ENCODE peak calls at places on chromosomes 5 and 9, in six cellular contexts. H, N, X, E, G and B are unnamed samples.

GRCh38 chr9:33329996-33330395 is 39.7 kb downstream of the NFX1 start:
- DNase-seq in H (no peak), N (no peak), X (no peak), E (no peak), G (peak; percentile 83), B (no peak)

GRCh38 chr9:95074632-95075269 is 242.8 kb downstream of the FANCC start:
- DNase-seq in H (peak; percentile 72), N (no peak), X (no peak), E (no peak), G (no peak), B (peak; percentile 50)

GRCh38 chr5:162324356-162324755 is 256.8 kb downstream of the GABRG2 start:
- DNase-seq in H (no peak), N (no peak), X (no peak), E (no peak), G (peak; percentile 4), B (no peak)

GRCh38 chr9:89052470-89053097 is 61.3 kb downstream of the S1PR3 start:
- DNase-seq in H (no peak), N (no peak), X (no peak), E (no peak), G (no peak), B (no peak)

GRCh38 chr5:143251175-143251574 is 152.3 kb downstream of the NR3C1 start:
- DNase-seq in H (no peak), N (no peak), X (no peak), E (no peak), G (no peak), B (no peak)

GRCh38 chr5:73663860-73664240 is 37.9 kb downstream of the ARHGEF28 start:
- DNase-seq in H (no peak), N (no peak), X (no peak), E (no peak), G (no peak), B (no peak)

GRCh38 chr5:38994329-38994927 is 79.8 kb downstream of the RICTOR start:
- DNase-seq in H (no peak), N (no peak), X (no peak), E (no peak), G (peak; percentile 89), B (peak; percentile 24)

GRCh38 chr5:180093651-180094382 is 22.3 kb upstream of the RNF130 start:
- DNase-seq in H (no peak), N (no peak), X (peak; percentile 50), E (no peak), G (no peak), B (peak; percentile 35)

GRCh38 chr5:156815988-156816599 is 34.0 kb upstream of the PPP1R2B start:
- DNase-seq in H (no peak), N (no peak), X (no peak), E (no peak), G (peak; percentile 63), B (no peak)

GRCh38 chr5:118791986-118792734 is 196.2 kb downstream of the DTWD2 start:
- DNase-seq in H (no peak), N (no peak), X (peak; percentile 22), E (no peak), G (peak; percentile 65), B (peak; percentile 23)

GRCh38 chr9:33151007-33151557 is 16.1 kb downstream of the B4GALT1 start:
- DNase-seq in H (peak; percentile 67), N (no peak), X (peak; percentile 60), E (no peak), G (peak; percentile 80), B (peak; percentile 56)

GRCh38 chr9:133443248-133443647 is 16.5 kb upstream of the CACFD1 start:
- DNase-seq in H (no peak), N (no peak), X (no peak), E (no peak), G (no peak), B (no peak)